ENCODE peak calls at places on chromosomes 7 and 10, in four cellular contexts. One of them, this sample, is unnamed. For H3K9me3 and H3K4me1, the result is how much of the 10 kb centered on the place peaks cover.

GRCh38 chr10:23442936-23443335 is 4.1 kb downstream of the OTUD1 start:
- DNase-seq in tibial artery: no peak
- DNase-seq in heart right ventricle: no peak
- DNase-seq in mucosa of descending colon: no peak
- DNase-seq in this sample: no peak

GRCh38 chr10:112195224-112195623 is 11.7 kb upstream of the GPAM start:
- DNase-seq in tibial artery: no peak
- DNase-seq in heart right ventricle: no peak
- DNase-seq in mucosa of descending colon: no peak
- DNase-seq in this sample: no peak

GRCh38 chr10:88162852-88163251 is 299.4 kb downstream of the PTEN start:
- DNase-seq in tibial artery: no peak
- DNase-seq in heart right ventricle: no peak
- DNase-seq in mucosa of descending colon: no peak
- DNase-seq in this sample: no peak

GRCh38 chr7:4957847-4958476 is 1.0 kb downstream of the MMD2 start:
- DNase-seq in tibial artery: no peak
- DNase-seq in heart right ventricle: no peak
- DNase-seq in mucosa of descending colon: no peak
- DNase-seq in this sample: no peak

GRCh38 chr7:51080622-51081269 is 235.9 kb downstream of the COBL start:
- DNase-seq in tibial artery: no peak
- DNase-seq in heart right ventricle: no peak
- DNase-seq in mucosa of descending colon: no peak
- DNase-seq in this sample: no peak

GRCh38 chr10:97924678-97925077 is 75.0 kb downstream of the GOLGA7B start:
- DNase-seq in tibial artery: no peak
- DNase-seq in heart right ventricle: no peak
- DNase-seq in mucosa of descending colon: no peak
- DNase-seq in this sample: no peak

GRCh38 chr7:98357751-98358161 is 43.1 kb downstream of the BAIAP2L1 start:
- DNase-seq in tibial artery: no peak
- DNase-seq in heart right ventricle: no peak
- DNase-seq in mucosa of descending colon: no peak
- DNase-seq in this sample: no peak

GRCh38 chr7:22120391-22121053 is 174.8 kb upstream of the CDCA7L start:
- DNase-seq in tibial artery: no peak
- DNase-seq in heart right ventricle: no peak
- DNase-seq in mucosa of descending colon: no peak
- DNase-seq in this sample: no peak

GRCh38 chr7:1740214-1740613 is 70.1 kb downstream of the ELFN1 start:
- DNase-seq in tibial artery: no peak
- DNase-seq in heart right ventricle: no peak
- DNase-seq in mucosa of descending colon: no peak
- DNase-seq in this sample: no peak

GRCh38 chr7:127252736-127253288 is at the start of gene GRM8:
- DNase-seq in tibial artery: peak
- DNase-seq in heart right ventricle: peak
- DNase-seq in mucosa of descending colon: peak
- DNase-seq in this sample: peak

GRCh38 chr10:89236221-89236620 is 15.4 kb downstream of the LIPA start:
- DNase-seq in tibial artery: no peak
- DNase-seq in heart right ventricle: no peak
- DNase-seq in mucosa of descending colon: no peak
- DNase-seq in this sample: no peak

GRCh38 chr7:120738816-120739215 is 119.1 kb downstream of the TSPAN12 start:
- DNase-seq in tibial artery: no peak
- DNase-seq in heart right ventricle: no peak
- DNase-seq in mucosa of descending colon: no peak
- DNase-seq in this sample: no peak

GRCh38 chr10:19668104-19668503 is 148.1 kb upstream of the PLXDC2 start:
- DNase-seq in tibial artery: no peak
- DNase-seq in heart right ventricle: no peak
- DNase-seq in mucosa of descending colon: no peak
- DNase-seq in this sample: no peak

GRCh38 chr7:101816499-101817030 is 861 bp upstream of the CUX1 start:
- DNase-seq in tibial artery: peak
- DNase-seq in heart right ventricle: peak
- DNase-seq in mucosa of descending colon: peak
- DNase-seq in this sample: no peak

GRCh38 chr7:40824461-40824860 is 689.7 kb downstream of the SUGCT start:
- DNase-seq in tibial artery: no peak
- DNase-seq in heart right ventricle: no peak
- DNase-seq in mucosa of descending colon: no peak
- DNase-seq in this sample: no peak

GRCh38 chr7:35530124-35531109 is 164.5 kb downstream of the HERPUD2 start:
- DNase-seq in tibial artery: no peak
- DNase-seq in heart right ventricle: no peak
- DNase-seq in mucosa of descending colon: no peak
- DNase-seq in this sample: no peak

GRCh38 chr7:23530901-23531793 is 634 bp downstream of the TRA2A start:
- DNase-seq in tibial artery: no peak
- DNase-seq in heart right ventricle: peak
- DNase-seq in mucosa of descending colon: peak
- DNase-seq in this sample: no peak

GRCh38 chr10:106355450-106355849 is 809.1 kb downstream of the SORCS1 start:
- DNase-seq in tibial artery: no peak
- DNase-seq in heart right ventricle: no peak
- DNase-seq in mucosa of descending colon: no peak
- DNase-seq in this sample: no peak

GRCh38 chr10:24324651-24325050 is 115.7 kb downstream of the KIAA1217 start:
- DNase-seq in tibial artery: no peak
- DNase-seq in heart right ventricle: no peak
- DNase-seq in mucosa of descending colon: no peak
- DNase-seq in this sample: no peak

GRCh38 chr10:72875250-72876055 is 18.1 kb upstream of the OIT3 start:
- DNase-seq in tibial artery: no peak
- DNase-seq in heart right ventricle: no peak
- DNase-seq in mucosa of descending colon: no peak
- DNase-seq in this sample: no peak

GRCh38 chr10:113356794-113357687 is 195.8 kb upstream of the HABP2 start:
- DNase-seq in tibial artery: no peak
- DNase-seq in heart right ventricle: no peak
- DNase-seq in mucosa of descending colon: no peak
- DNase-seq in this sample: no peak

GRCh38 chr10:103739039-103739764 is 116.2 kb downstream of the SH3PXD2A start:
- DNase-seq in tibial artery: peak
- DNase-seq in heart right ventricle: peak
- DNase-seq in mucosa of descending colon: no peak
- DNase-seq in this sample: no peak

GRCh38 chr7:74522281-74522905 is 68.7 kb downstream of the GTF2IRD1 start:
- DNase-seq in tibial artery: no peak
- DNase-seq in heart right ventricle: no peak
- DNase-seq in mucosa of descending colon: no peak
- DNase-seq in this sample: no peak

GRCh38 chr7:5479133-5479745 is 55.6 kb upstream of the TNRC18 start:
- DNase-seq in tibial artery: no peak
- DNase-seq in heart right ventricle: no peak
- DNase-seq in mucosa of descending colon: no peak
- DNase-seq in this sample: no peak

GRCh38 chr10:68318331-68319059 is 13.4 kb upstream of the HNRNPH3 start:
- DNase-seq in tibial artery: no peak
- DNase-seq in heart right ventricle: no peak
- DNase-seq in mucosa of descending colon: no peak
- DNase-seq in this sample: no peak

GRCh38 chr7:149569726-149570422 is 72.3 kb upstream of the ZNF746 start:
- DNase-seq in tibial artery: no peak
- DNase-seq in heart right ventricle: no peak
- DNase-seq in mucosa of descending colon: no peak
- DNase-seq in this sample: no peak
- H3K9me3 ChIP-seq in tibial artery: under half
- H3K9me3 ChIP-seq in heart right ventricle: under half
- H3K9me3 ChIP-seq in mucosa of descending colon: under half
- H3K9me3 ChIP-seq in this sample: under half

GRCh38 chr7:132078891-132079735 is 497.2 kb downstream of the PLXNA4 start:
- DNase-seq in tibial artery: no peak
- DNase-seq in heart right ventricle: no peak
- DNase-seq in mucosa of descending colon: no peak
- DNase-seq in this sample: no peak

GRCh38 chr7:132083126-132084123 is 492.8 kb downstream of the PLXNA4 start:
- DNase-seq in tibial artery: peak
- DNase-seq in heart right ventricle: no peak
- DNase-seq in mucosa of descending colon: no peak
- DNase-seq in this sample: no peak

GRCh38 chr7:132081686-132082085 is 494.6 kb downstream of the PLXNA4 start:
- DNase-seq in tibial artery: peak
- DNase-seq in heart right ventricle: no peak
- DNase-seq in mucosa of descending colon: no peak
- DNase-seq in this sample: no peak

GRCh38 chr7:132080467-132080866 is 495.8 kb downstream of the PLXNA4 start:
- DNase-seq in tibial artery: peak
- DNase-seq in heart right ventricle: peak
- DNase-seq in mucosa of descending colon: no peak
- DNase-seq in this sample: no peak

DNA sequence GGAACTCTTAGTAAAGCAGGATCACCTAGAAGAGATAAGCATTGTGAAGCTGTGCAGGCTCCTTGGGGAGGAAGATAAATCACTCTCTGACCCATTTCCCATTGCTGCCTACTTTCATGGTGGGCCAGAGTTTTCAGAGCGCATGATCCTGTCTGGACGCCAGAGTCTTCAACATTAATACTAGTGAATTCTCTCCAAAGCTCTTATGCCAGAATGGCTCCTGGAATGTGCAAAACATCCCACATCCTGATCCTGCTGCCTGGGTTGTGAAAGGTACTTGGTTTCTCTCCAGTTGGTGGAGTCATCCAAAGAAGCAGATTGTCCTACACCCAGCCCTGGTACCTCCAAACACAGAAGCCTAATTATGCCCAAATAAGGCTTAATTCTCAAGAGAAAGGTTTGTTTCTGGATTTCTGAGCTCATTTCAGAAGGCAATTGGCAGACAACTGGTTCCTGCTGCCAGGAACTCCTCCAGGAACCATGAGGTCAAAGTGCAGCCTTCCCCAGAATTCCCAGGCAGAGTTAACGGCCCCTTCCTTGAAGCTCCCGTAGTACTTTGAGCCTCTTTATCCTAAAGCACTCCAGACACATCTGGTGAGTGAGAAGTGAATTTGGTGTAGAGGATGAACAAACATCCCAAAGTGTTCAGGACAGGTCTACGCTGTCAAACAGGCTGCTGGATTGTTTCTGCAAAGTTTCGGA is 495.2 kb downstream of the PLXNA4 start:
- DNase-seq in tibial artery: peak
- DNase-seq in heart right ventricle: no peak
- DNase-seq in mucosa of descending colon: no peak
- DNase-seq in this sample: no peak
- H3K4me1 ChIP-seq in tibial artery: under half
- H3K4me1 ChIP-seq in heart right ventricle: under half
- H3K4me1 ChIP-seq in mucosa of descending colon: under half
- H3K4me1 ChIP-seq in this sample: under half

GRCh38 chr7:157667731-157668130 is 330.9 kb downstream of the DNAJB6 start:
- DNase-seq in tibial artery: no peak
- DNase-seq in heart right ventricle: no peak
- DNase-seq in mucosa of descending colon: peak
- DNase-seq in this sample: no peak

GRCh38 chr7:157668221-157668883 is 331.5 kb downstream of the DNAJB6 start:
- DNase-seq in tibial artery: no peak
- DNase-seq in heart right ventricle: no peak
- DNase-seq in mucosa of descending colon: peak
- DNase-seq in this sample: no peak

GRCh38 chr7:157668884-157669767 is 332.3 kb downstream of the DNAJB6 start:
- DNase-seq in tibial artery: no peak
- DNase-seq in heart right ventricle: no peak
- DNase-seq in mucosa of descending colon: peak
- DNase-seq in this sample: no peak

GRCh38 chr7:157666530-157667040 is 329.8 kb downstream of the DNAJB6 start:
- DNase-seq in tibial artery: no peak
- DNase-seq in heart right ventricle: no peak
- DNase-seq in mucosa of descending colon: no peak
- DNase-seq in this sample: no peak

DNA sequence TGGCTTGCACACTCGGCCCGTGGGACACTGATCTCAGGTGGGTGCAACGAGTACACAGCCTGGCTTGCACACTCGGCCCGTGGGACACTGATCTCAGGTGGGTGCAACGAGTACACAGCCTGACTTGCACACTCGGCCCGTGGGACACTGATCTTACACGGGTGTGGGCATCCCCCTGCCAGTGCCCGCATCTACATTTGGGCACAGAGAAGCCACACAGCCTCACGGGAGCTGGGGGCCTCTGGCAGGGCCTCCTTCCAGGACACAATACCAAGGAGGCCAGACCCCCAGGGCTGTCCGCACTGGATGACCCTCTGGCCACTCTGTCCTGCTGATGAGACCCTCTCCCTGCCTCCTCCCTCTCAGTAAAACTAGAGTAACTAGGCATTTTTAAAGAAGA is 330.5 kb downstream of the DNAJB6 start:
- DNase-seq in tibial artery: no peak
- DNase-seq in heart right ventricle: no peak
- DNase-seq in mucosa of descending colon: peak
- DNase-seq in this sample: no peak
- H3K9me3 ChIP-seq in tibial artery: under half
- H3K9me3 ChIP-seq in heart right ventricle: under half
- H3K9me3 ChIP-seq in mucosa of descending colon: under half
- H3K9me3 ChIP-seq in this sample: under half

DNA sequence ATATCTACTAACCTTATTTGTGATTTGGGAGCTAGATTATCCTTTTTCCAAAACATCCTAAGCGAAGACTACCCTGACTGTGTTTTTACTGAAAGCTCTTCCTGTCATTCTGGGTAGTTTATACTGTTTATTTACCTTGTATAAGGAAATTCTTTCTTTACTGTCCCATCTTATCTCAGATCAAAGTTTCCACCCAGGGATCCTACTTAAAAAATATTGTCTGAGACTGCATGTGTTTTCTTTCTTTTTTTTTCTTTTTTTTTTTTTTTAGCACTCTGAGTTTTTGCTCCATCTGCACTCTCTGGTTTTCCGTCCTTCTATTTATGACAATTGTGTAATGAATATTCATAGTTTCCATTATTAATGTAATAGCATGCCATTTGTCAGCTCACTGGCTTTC is 26.5 kb downstream of the CDK14 start:
- DNase-seq in tibial artery: no peak
- DNase-seq in heart right ventricle: no peak
- DNase-seq in mucosa of descending colon: no peak
- DNase-seq in this sample: no peak
- H3K4me1 ChIP-seq in tibial artery: under half
- H3K4me1 ChIP-seq in heart right ventricle: under half
- H3K4me1 ChIP-seq in mucosa of descending colon: under half
- H3K4me1 ChIP-seq in this sample: under half

DNA sequence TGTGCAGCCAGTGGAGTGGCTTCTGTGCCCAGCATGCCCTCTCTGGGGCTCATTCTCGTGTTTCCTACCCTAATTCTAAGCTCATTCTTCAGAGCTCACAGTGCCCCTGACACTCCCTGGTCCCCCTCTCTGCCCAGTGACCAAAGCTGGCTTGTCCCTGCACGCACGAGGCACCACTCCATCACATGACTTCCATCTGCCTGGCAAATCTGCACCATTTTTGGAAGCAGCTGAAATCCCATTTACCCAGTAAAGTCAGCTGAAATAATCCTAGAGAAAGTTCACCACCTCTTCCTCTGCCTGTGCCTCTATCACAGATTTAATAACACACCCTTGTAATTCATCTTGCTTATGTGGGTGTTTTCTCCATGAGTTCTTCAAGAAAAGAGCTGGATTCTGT is 616.9 kb downstream of the PTPRN2 start:
- DNase-seq in tibial artery: no peak
- DNase-seq in heart right ventricle: no peak
- DNase-seq in mucosa of descending colon: no peak
- DNase-seq in this sample: no peak
- H3K9me3 ChIP-seq in tibial artery: under half
- H3K9me3 ChIP-seq in heart right ventricle: under half
- H3K9me3 ChIP-seq in mucosa of descending colon: under half
- H3K9me3 ChIP-seq in this sample: under half

This sample was measured in thoracic aorta.